ENCODE peak calls at places on chromosomes 4 and X, in nine cellular contexts. One of them, this sample, is unnamed.

GRCh38 chr4:4860803-4861591 is 1.5 kb downstream of the MSX1 start:
- DNase-seq in transverse colon: no peak
- DNase-seq in sciatic nerve: no peak
- DNase-seq in stimulated activated CD4-positive, alpha-beta T cell treated with anti-CD3 and anti-CD28 coated beads, Interleukin-12 subunit alpha, Interleukin-12 subunit beta, amount 100 ng/mL, for 24 hours: no peak
- DNase-seq in ureter: no peak
- DNase-seq in ACHN: peak; percentile 34
- DNase-seq in lower lobe of right lung: no peak
- DNase-seq in progenitor cell of endocrine pancreas: no peak
- DNase-seq in NCI-H524 treated with DMSO at 0.1 percent for 48 hours: no peak
- DNase-seq in this sample: peak; percentile 30

GRCh38 chrX:104309169-104309568 is 54.4 kb upstream of the ESX1 start:
- DNase-seq in transverse colon: no peak
- DNase-seq in sciatic nerve: no peak
- DNase-seq in stimulated activated CD4-positive, alpha-beta T cell treated with anti-CD3 and anti-CD28 coated beads, Interleukin-12 subunit alpha, Interleukin-12 subunit beta, amount 100 ng/mL, for 24 hours: no peak
- DNase-seq in ureter: no peak
- DNase-seq in ACHN: no peak
- DNase-seq in lower lobe of right lung: no peak
- DNase-seq in progenitor cell of endocrine pancreas: no peak
- DNase-seq in NCI-H524 treated with DMSO at 0.1 percent for 48 hours: no peak
- DNase-seq in this sample: no peak

GRCh38 chr4:24793219-24794005 is 2.0 kb upstream of the SOD3 start:
- DNase-seq in transverse colon: no peak
- DNase-seq in sciatic nerve: no peak
- DNase-seq in stimulated activated CD4-positive, alpha-beta T cell treated with anti-CD3 and anti-CD28 coated beads, Interleukin-12 subunit alpha, Interleukin-12 subunit beta, amount 100 ng/mL, for 24 hours: no peak
- DNase-seq in ureter: no peak
- DNase-seq in ACHN: peak; percentile 29
- DNase-seq in lower lobe of right lung: no peak
- DNase-seq in progenitor cell of endocrine pancreas: no peak
- DNase-seq in NCI-H524 treated with DMSO at 0.1 percent for 48 hours: no peak
- DNase-seq in this sample: no peak

GRCh38 chr4:139872274-139872673 is 206.7 kb downstream of the MGST2 start:
- DNase-seq in transverse colon: no peak
- DNase-seq in sciatic nerve: no peak
- DNase-seq in stimulated activated CD4-positive, alpha-beta T cell treated with anti-CD3 and anti-CD28 coated beads, Interleukin-12 subunit alpha, Interleukin-12 subunit beta, amount 100 ng/mL, for 24 hours: no peak
- DNase-seq in ureter: no peak
- DNase-seq in ACHN: peak; percentile 36
- DNase-seq in lower lobe of right lung: no peak
- DNase-seq in progenitor cell of endocrine pancreas: no peak
- DNase-seq in NCI-H524 treated with DMSO at 0.1 percent for 48 hours: no peak
- DNase-seq in this sample: peak; percentile 71

GRCh38 chr4:138275946-138276621 is 33.9 kb upstream of the SLC7A11 start:
- DNase-seq in transverse colon: no peak
- DNase-seq in sciatic nerve: no peak
- DNase-seq in stimulated activated CD4-positive, alpha-beta T cell treated with anti-CD3 and anti-CD28 coated beads, Interleukin-12 subunit alpha, Interleukin-12 subunit beta, amount 100 ng/mL, for 24 hours: no peak
- DNase-seq in ureter: no peak
- DNase-seq in ACHN: peak; percentile 26
- DNase-seq in lower lobe of right lung: no peak
- DNase-seq in progenitor cell of endocrine pancreas: no peak
- DNase-seq in NCI-H524 treated with DMSO at 0.1 percent for 48 hours: no peak
- DNase-seq in this sample: peak; percentile 77

GRCh38 chr4:826508-827208 is 729 bp upstream of the CPLX1 start:
- DNase-seq in transverse colon: no peak
- DNase-seq in sciatic nerve: no peak
- DNase-seq in stimulated activated CD4-positive, alpha-beta T cell treated with anti-CD3 and anti-CD28 coated beads, Interleukin-12 subunit alpha, Interleukin-12 subunit beta, amount 100 ng/mL, for 24 hours: no peak
- DNase-seq in ureter: no peak
- DNase-seq in ACHN: no peak
- DNase-seq in lower lobe of right lung: peak; percentile 38
- DNase-seq in progenitor cell of endocrine pancreas: no peak
- DNase-seq in NCI-H524 treated with DMSO at 0.1 percent for 48 hours: no peak
- DNase-seq in this sample: no peak

GRCh38 chr4:140250989-140251552 is 97.1 kb upstream of the MAML3 start:
- DNase-seq in transverse colon: no peak
- DNase-seq in sciatic nerve: no peak
- DNase-seq in stimulated activated CD4-positive, alpha-beta T cell treated with anti-CD3 and anti-CD28 coated beads, Interleukin-12 subunit alpha, Interleukin-12 subunit beta, amount 100 ng/mL, for 24 hours: no peak
- DNase-seq in ureter: no peak
- DNase-seq in ACHN: no peak
- DNase-seq in lower lobe of right lung: no peak
- DNase-seq in progenitor cell of endocrine pancreas: no peak
- DNase-seq in NCI-H524 treated with DMSO at 0.1 percent for 48 hours: no peak
- DNase-seq in this sample: no peak

GRCh38 chr4:145827885-145828284 is 110.7 kb downstream of the ZNF827 start:
- DNase-seq in transverse colon: no peak
- DNase-seq in sciatic nerve: no peak
- DNase-seq in stimulated activated CD4-positive, alpha-beta T cell treated with anti-CD3 and anti-CD28 coated beads, Interleukin-12 subunit alpha, Interleukin-12 subunit beta, amount 100 ng/mL, for 24 hours: no peak
- DNase-seq in ureter: no peak
- DNase-seq in ACHN: no peak
- DNase-seq in lower lobe of right lung: no peak
- DNase-seq in progenitor cell of endocrine pancreas: no peak
- DNase-seq in NCI-H524 treated with DMSO at 0.1 percent for 48 hours: no peak
- DNase-seq in this sample: no peak

GRCh38 chrX:31333181-31333831 is 261.5 kb upstream of the FTHL17 start:
- DNase-seq in transverse colon: no peak
- DNase-seq in sciatic nerve: no peak
- DNase-seq in stimulated activated CD4-positive, alpha-beta T cell treated with anti-CD3 and anti-CD28 coated beads, Interleukin-12 subunit alpha, Interleukin-12 subunit beta, amount 100 ng/mL, for 24 hours: no peak
- DNase-seq in ureter: no peak
- DNase-seq in ACHN: peak; percentile 39
- DNase-seq in lower lobe of right lung: no peak
- DNase-seq in progenitor cell of endocrine pancreas: no peak
- DNase-seq in NCI-H524 treated with DMSO at 0.1 percent for 48 hours: no peak
- DNase-seq in this sample: peak; percentile 80

GRCh38 chrX:69285401-69285871 is 120.2 kb upstream of the PJA1 start:
- DNase-seq in transverse colon: peak; percentile 30
- DNase-seq in sciatic nerve: peak; percentile 75
- DNase-seq in stimulated activated CD4-positive, alpha-beta T cell treated with anti-CD3 and anti-CD28 coated beads, Interleukin-12 subunit alpha, Interleukin-12 subunit beta, amount 100 ng/mL, for 24 hours: no peak
- DNase-seq in ureter: peak; percentile 71
- DNase-seq in ACHN: no peak
- DNase-seq in lower lobe of right lung: peak; percentile 43
- DNase-seq in progenitor cell of endocrine pancreas: no peak
- DNase-seq in NCI-H524 treated with DMSO at 0.1 percent for 48 hours: no peak
- DNase-seq in this sample: no peak

GRCh38 chr4:54392459-54392858 is 163.4 kb downstream of the PDGFRA start:
- DNase-seq in transverse colon: no peak
- DNase-seq in sciatic nerve: no peak
- DNase-seq in stimulated activated CD4-positive, alpha-beta T cell treated with anti-CD3 and anti-CD28 coated beads, Interleukin-12 subunit alpha, Interleukin-12 subunit beta, amount 100 ng/mL, for 24 hours: no peak
- DNase-seq in ureter: no peak
- DNase-seq in ACHN: no peak
- DNase-seq in lower lobe of right lung: no peak
- DNase-seq in progenitor cell of endocrine pancreas: no peak
- DNase-seq in NCI-H524 treated with DMSO at 0.1 percent for 48 hours: no peak
- DNase-seq in this sample: no peak

GRCh38 chrX:70208479-70208878 is 26.0 kb upstream of the AWAT1 start:
- DNase-seq in transverse colon: no peak
- DNase-seq in sciatic nerve: no peak
- DNase-seq in stimulated activated CD4-positive, alpha-beta T cell treated with anti-CD3 and anti-CD28 coated beads, Interleukin-12 subunit alpha, Interleukin-12 subunit beta, amount 100 ng/mL, for 24 hours: no peak
- DNase-seq in ureter: no peak
- DNase-seq in ACHN: no peak
- DNase-seq in lower lobe of right lung: no peak
- DNase-seq in progenitor cell of endocrine pancreas: no peak
- DNase-seq in NCI-H524 treated with DMSO at 0.1 percent for 48 hours: no peak
- DNase-seq in this sample: no peak

GRCh38 chrX:139877710-139878414 is 55.0 kb downstream of the ATP11C start:
- DNase-seq in transverse colon: no peak
- DNase-seq in sciatic nerve: no peak
- DNase-seq in stimulated activated CD4-positive, alpha-beta T cell treated with anti-CD3 and anti-CD28 coated beads, Interleukin-12 subunit alpha, Interleukin-12 subunit beta, amount 100 ng/mL, for 24 hours: no peak
- DNase-seq in ureter: no peak
- DNase-seq in ACHN: no peak
- DNase-seq in lower lobe of right lung: no peak
- DNase-seq in progenitor cell of endocrine pancreas: no peak
- DNase-seq in NCI-H524 treated with DMSO at 0.1 percent for 48 hours: no peak
- DNase-seq in this sample: no peak

GRCh38 chr4:130985371-130985770 is 1889.4 kb downstream of the C4orf33 start:
- DNase-seq in transverse colon: no peak
- DNase-seq in sciatic nerve: no peak
- DNase-seq in stimulated activated CD4-positive, alpha-beta T cell treated with anti-CD3 and anti-CD28 coated beads, Interleukin-12 subunit alpha, Interleukin-12 subunit beta, amount 100 ng/mL, for 24 hours: no peak
- DNase-seq in ureter: no peak
- DNase-seq in ACHN: no peak
- DNase-seq in lower lobe of right lung: no peak
- DNase-seq in progenitor cell of endocrine pancreas: no peak
- DNase-seq in NCI-H524 treated with DMSO at 0.1 percent for 48 hours: no peak
- DNase-seq in this sample: no peak

GRCh38 chr4:180617203-180617602 is 1626.0 kb upstream of the TENM3 start:
- DNase-seq in transverse colon: no peak
- DNase-seq in sciatic nerve: no peak
- DNase-seq in stimulated activated CD4-positive, alpha-beta T cell treated with anti-CD3 and anti-CD28 coated beads, Interleukin-12 subunit alpha, Interleukin-12 subunit beta, amount 100 ng/mL, for 24 hours: no peak
- DNase-seq in ureter: no peak
- DNase-seq in ACHN: no peak
- DNase-seq in lower lobe of right lung: no peak
- DNase-seq in progenitor cell of endocrine pancreas: no peak
- DNase-seq in NCI-H524 treated with DMSO at 0.1 percent for 48 hours: no peak
- DNase-seq in this sample: no peak

GRCh38 chr4:106362426-106362825 is 6.2 kb downstream of the GIMD1 start:
- DNase-seq in transverse colon: no peak
- DNase-seq in sciatic nerve: no peak
- DNase-seq in stimulated activated CD4-positive, alpha-beta T cell treated with anti-CD3 and anti-CD28 coated beads, Interleukin-12 subunit alpha, Interleukin-12 subunit beta, amount 100 ng/mL, for 24 hours: no peak
- DNase-seq in ureter: no peak
- DNase-seq in ACHN: no peak
- DNase-seq in lower lobe of right lung: no peak
- DNase-seq in progenitor cell of endocrine pancreas: no peak
- DNase-seq in NCI-H524 treated with DMSO at 0.1 percent for 48 hours: no peak
- DNase-seq in this sample: no peak

GRCh38 chr4:39037491-39037825 is 5.2 kb upstream of the TMEM156 start:
- DNase-seq in transverse colon: no peak
- DNase-seq in sciatic nerve: no peak
- DNase-seq in stimulated activated CD4-positive, alpha-beta T cell treated with anti-CD3 and anti-CD28 coated beads, Interleukin-12 subunit alpha, Interleukin-12 subunit beta, amount 100 ng/mL, for 24 hours: no peak
- DNase-seq in ureter: no peak
- DNase-seq in ACHN: peak; percentile 7
- DNase-seq in lower lobe of right lung: no peak
- DNase-seq in progenitor cell of endocrine pancreas: no peak
- DNase-seq in NCI-H524 treated with DMSO at 0.1 percent for 48 hours: no peak
- DNase-seq in this sample: peak; percentile 16

GRCh38 chrX:76454456-76454927 is 27.0 kb downstream of the MAGEE1 start:
- DNase-seq in transverse colon: no peak
- DNase-seq in sciatic nerve: no peak
- DNase-seq in stimulated activated CD4-positive, alpha-beta T cell treated with anti-CD3 and anti-CD28 coated beads, Interleukin-12 subunit alpha, Interleukin-12 subunit beta, amount 100 ng/mL, for 24 hours: no peak
- DNase-seq in ureter: no peak
- DNase-seq in ACHN: peak; percentile 19
- DNase-seq in lower lobe of right lung: no peak
- DNase-seq in progenitor cell of endocrine pancreas: no peak
- DNase-seq in NCI-H524 treated with DMSO at 0.1 percent for 48 hours: no peak
- DNase-seq in this sample: peak; percentile 2

GRCh38 chr4:148926861-148927260 is 484.6 kb upstream of the NR3C2 start:
- DNase-seq in transverse colon: peak; percentile 74
- DNase-seq in sciatic nerve: no peak
- DNase-seq in stimulated activated CD4-positive, alpha-beta T cell treated with anti-CD3 and anti-CD28 coated beads, Interleukin-12 subunit alpha, Interleukin-12 subunit beta, amount 100 ng/mL, for 24 hours: no peak
- DNase-seq in ureter: no peak
- DNase-seq in ACHN: no peak
- DNase-seq in lower lobe of right lung: no peak
- DNase-seq in progenitor cell of endocrine pancreas: no peak
- DNase-seq in NCI-H524 treated with DMSO at 0.1 percent for 48 hours: peak; percentile 0
- DNase-seq in this sample: peak; percentile 0

GRCh38 chr4:87069037-87069742 is 134.4 kb downstream of the AFF1 start:
- DNase-seq in transverse colon: no peak
- DNase-seq in sciatic nerve: no peak
- DNase-seq in stimulated activated CD4-positive, alpha-beta T cell treated with anti-CD3 and anti-CD28 coated beads, Interleukin-12 subunit alpha, Interleukin-12 subunit beta, amount 100 ng/mL, for 24 hours: no peak
- DNase-seq in ureter: no peak
- DNase-seq in ACHN: no peak
- DNase-seq in lower lobe of right lung: no peak
- DNase-seq in progenitor cell of endocrine pancreas: no peak
- DNase-seq in NCI-H524 treated with DMSO at 0.1 percent for 48 hours: no peak
- DNase-seq in this sample: no peak

GRCh38 chrX:52574416-52575275 is 57.8 kb upstream of the XAGE1B start:
- DNase-seq in transverse colon: peak; percentile 27
- DNase-seq in sciatic nerve: no peak
- DNase-seq in stimulated activated CD4-positive, alpha-beta T cell treated with anti-CD3 and anti-CD28 coated beads, Interleukin-12 subunit alpha, Interleukin-12 subunit beta, amount 100 ng/mL, for 24 hours: no peak
- DNase-seq in ureter: no peak
- DNase-seq in ACHN: peak; percentile 43
- DNase-seq in lower lobe of right lung: no peak
- DNase-seq in progenitor cell of endocrine pancreas: no peak
- DNase-seq in NCI-H524 treated with DMSO at 0.1 percent for 48 hours: peak; percentile 0
- DNase-seq in this sample: peak; percentile 60

GRCh38 chr4:158578476-158578875 is 56.8 kb downstream of the RXFP1 start:
- DNase-seq in transverse colon: no peak
- DNase-seq in sciatic nerve: no peak
- DNase-seq in stimulated activated CD4-positive, alpha-beta T cell treated with anti-CD3 and anti-CD28 coated beads, Interleukin-12 subunit alpha, Interleukin-12 subunit beta, amount 100 ng/mL, for 24 hours: no peak
- DNase-seq in ureter: no peak
- DNase-seq in ACHN: peak; percentile 10
- DNase-seq in lower lobe of right lung: no peak
- DNase-seq in progenitor cell of endocrine pancreas: no peak
- DNase-seq in NCI-H524 treated with DMSO at 0.1 percent for 48 hours: no peak
- DNase-seq in this sample: peak; percentile 29

GRCh38 chr4:184529283-184529682 is 54.9 kb upstream of the IRF2 start:
- DNase-seq in transverse colon: no peak
- DNase-seq in sciatic nerve: no peak
- DNase-seq in stimulated activated CD4-positive, alpha-beta T cell treated with anti-CD3 and anti-CD28 coated beads, Interleukin-12 subunit alpha, Interleukin-12 subunit beta, amount 100 ng/mL, for 24 hours: no peak
- DNase-seq in ureter: no peak
- DNase-seq in ACHN: no peak
- DNase-seq in lower lobe of right lung: no peak
- DNase-seq in progenitor cell of endocrine pancreas: no peak
- DNase-seq in NCI-H524 treated with DMSO at 0.1 percent for 48 hours: no peak
- DNase-seq in this sample: no peak

GRCh38 chr4:112340048-112340447 is 42.9 kb downstream of the ALPK1 start:
- DNase-seq in transverse colon: no peak
- DNase-seq in sciatic nerve: no peak
- DNase-seq in stimulated activated CD4-positive, alpha-beta T cell treated with anti-CD3 and anti-CD28 coated beads, Interleukin-12 subunit alpha, Interleukin-12 subunit beta, amount 100 ng/mL, for 24 hours: no peak
- DNase-seq in ureter: no peak
- DNase-seq in ACHN: no peak
- DNase-seq in lower lobe of right lung: no peak
- DNase-seq in progenitor cell of endocrine pancreas: no peak
- DNase-seq in NCI-H524 treated with DMSO at 0.1 percent for 48 hours: peak; percentile 64
- DNase-seq in this sample: no peak